ENCODE peak calls at places on chromosomes 3 and 15, in nine cellular contexts. E is transverse colon, C is IMR-90, X is HFFc6, O is AG04450, M is GM12864, V is cardiac fibroblast, B is neural progenitor cell, J is lower leg skin. U is an unnamed sample.
A peak's percentile ranks its signal among the peaks of the same experiment; 100 is the strongest.

GRCh38 chr3:173733029-173733652 is 335.6 kb downstream of the NLGN1 start:
- DNase-seq in B (no peak), X (peak; percentile 64), E (no peak), V (peak; percentile 65), M (no peak), J (no peak), C (peak; percentile 64), O (peak; percentile 4), U (no peak)

GRCh38 chr15:74291101-74292071 is 55.3 kb downstream of the CCDC33 start:
- DNase-seq in J (peak; percentile 54), M (no peak), E (peak; percentile 66), O (peak; percentile 21), C (peak; percentile 68), X (peak; percentile 67), V (peak; percentile 90), B (peak; percentile 97), U (no peak)

GRCh38 chr3:86985427-86985826 is 5.5 kb downstream of the VGLL3 start:
- DNase-seq in E (no peak), C (no peak), X (no peak), B (no peak), V (no peak), J (no peak), M (no peak), O (no peak), U (no peak)

GRCh38 chr3:49535971-49536874 is 18.1 kb upstream of the BSN start:
- DNase-seq in M (no peak), B (no peak), O (no peak), V (no peak), X (no peak), J (no peak), E (no peak), C (peak; percentile 4), U (no peak)

GRCh38 chr15:64950888-64951287 is 38.8 kb downstream of the SPG21 start:
- DNase-seq in V (no peak), C (no peak), O (no peak), M (no peak), B (no peak), E (no peak), X (no peak), J (no peak), U (no peak)

GRCh38 chr3:47475029-47475569 is 642 bp downstream of the SCAP start:
- DNase-seq in M (no peak), C (peak; percentile 32), V (no peak), J (no peak), X (peak; percentile 22), B (peak; percentile 66), E (peak; percentile 14), O (no peak), U (no peak)

GRCh38 chr15:52790166-52790708 is at the start of gene ONECUT1:
- DNase-seq in V (peak; percentile 46), E (peak; percentile 50), X (peak; percentile 0), B (peak; percentile 91), M (no peak), J (no peak), O (no peak), C (peak; percentile 2), U (no peak)

GRCh38 chr3:108472011-108472591 is 38.3 kb downstream of the MYH15 start:
- DNase-seq in X (peak; percentile 91), C (peak; percentile 95), O (peak; percentile 74), E (no peak), V (peak; percentile 64), M (no peak), J (no peak), B (no peak), U (no peak)

DNA sequence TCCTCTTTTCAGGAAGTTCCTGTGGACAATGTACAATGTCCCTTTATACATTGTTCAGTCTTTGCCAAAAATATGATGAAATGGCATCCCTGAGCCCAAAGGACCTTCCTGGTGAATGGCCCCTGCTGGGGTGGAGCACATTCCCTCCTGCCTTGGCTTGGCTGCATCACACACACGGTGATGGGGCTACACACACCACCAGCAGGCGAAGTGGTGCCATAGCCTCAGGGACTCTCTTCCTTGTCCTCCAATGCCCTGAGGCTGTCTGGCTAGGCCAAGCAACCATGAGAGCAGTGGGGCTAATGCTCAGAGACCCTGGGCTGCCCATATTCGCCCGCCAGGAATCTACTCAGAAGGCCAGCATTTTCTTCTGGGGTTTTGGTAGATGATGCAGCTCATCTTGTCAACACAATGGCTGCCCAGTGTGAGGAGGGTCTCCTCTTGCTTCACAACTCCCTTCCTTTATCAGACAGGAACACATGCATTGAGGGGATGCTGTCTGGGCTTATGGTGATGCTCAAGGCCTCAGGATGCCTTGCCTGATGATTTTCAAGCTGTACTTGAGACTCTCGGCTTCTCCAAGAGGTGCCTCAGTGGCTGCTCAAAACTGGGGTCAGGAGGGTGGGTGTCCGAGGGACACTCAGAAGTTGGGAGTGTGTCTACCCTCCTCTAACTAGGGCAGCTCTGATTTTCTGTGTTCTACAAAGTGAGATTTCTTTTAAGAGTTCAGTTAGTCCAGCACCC is 40.9 kb upstream of the EPHB1 start:
- DNase-seq in J (no peak), V (peak; percentile 3), X (no peak), C (no peak), B (no peak), O (no peak), M (no peak), E (no peak), U (peak; percentile 75)
- TF ChIP-seq CTCF in J (no peak), V (no peak), X (no peak), C (no peak), B (peak; percentile 13), O (no peak), M (no peak), E (no peak), U (no peak)

GRCh38 chr3:98584563-98584962 is 8.8 kb downstream of the CPOX start:
- DNase-seq in J (no peak), O (no peak), X (no peak), M (no peak), E (no peak), B (no peak), C (no peak), V (no peak), U (no peak)

GRCh38 chr3:98592345-98592935 is 971 bp downstream of the CPOX start:
- DNase-seq in E (no peak), J (no peak), O (no peak), X (no peak), M (no peak), C (no peak), V (no peak), B (no peak), U (no peak)

GRCh38 chr3:98583766-98584165 is 9.6 kb downstream of the CPOX start:
- DNase-seq in V (no peak), J (no peak), C (no peak), E (no peak), M (no peak), X (no peak), B (no peak), O (no peak), U (no peak)

GRCh38 chr3:98589331-98589870 is 4.0 kb downstream of the CPOX start:
- DNase-seq in J (no peak), V (peak; percentile 50), X (no peak), O (no peak), C (peak; percentile 34), M (no peak), E (no peak), B (no peak), U (no peak)

DNA sequence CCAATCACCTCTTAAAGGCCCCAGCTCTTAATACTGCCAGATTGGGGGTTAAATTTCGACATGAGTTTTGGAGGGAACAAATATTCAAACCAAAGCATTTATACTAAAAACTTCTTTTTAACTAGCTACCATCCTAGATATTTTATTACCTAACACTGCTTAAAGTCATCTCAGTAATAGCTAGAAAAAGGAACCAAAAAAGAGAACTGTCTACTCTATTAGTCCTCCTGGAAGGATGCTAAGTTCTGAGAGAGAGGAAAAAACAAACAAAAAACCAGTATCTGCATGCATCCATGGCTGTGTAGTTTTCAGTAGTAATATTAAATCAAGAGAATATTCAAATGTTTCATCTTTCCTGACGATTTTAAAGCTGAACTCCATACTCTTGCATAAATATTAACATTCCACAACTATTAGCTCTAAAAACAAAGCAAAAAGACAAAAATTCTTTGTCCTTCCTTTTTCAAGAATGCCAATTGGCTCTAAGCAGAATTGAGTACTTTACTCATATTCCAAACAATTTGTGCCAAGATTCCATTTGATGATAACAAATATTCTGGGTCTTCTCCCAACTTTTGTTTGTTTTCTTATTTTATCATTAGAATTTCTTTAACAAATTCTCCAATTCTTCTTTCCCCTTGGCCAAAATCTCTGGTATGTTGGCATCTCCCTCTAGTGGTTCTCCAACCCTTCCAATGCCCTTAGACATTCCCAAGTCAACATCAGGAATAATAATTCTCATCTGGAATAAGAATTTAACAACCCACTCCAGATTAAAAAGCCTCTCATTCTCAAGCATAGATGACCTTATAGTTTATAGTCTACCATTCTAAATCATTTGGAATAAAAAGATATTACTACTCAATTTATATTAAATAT is 5.5 kb downstream of the CPOX start:
- DNase-seq in E (no peak), X (no peak), M (no peak), B (no peak), C (peak; percentile 29), J (no peak), V (peak; percentile 30), O (no peak), U (no peak)
- TF ChIP-seq CTCF in E (no peak), X (peak; percentile 72), M (no peak), B (peak; percentile 37), C (peak; percentile 31), J (no peak), V (peak; percentile 49), O (peak; percentile 46), U (no peak)

GRCh38 chr3:40237159-40237558 is 72.3 kb upstream of the EIF1B start:
- DNase-seq in O (no peak), J (no peak), V (no peak), C (no peak), E (no peak), M (no peak), X (no peak), B (no peak), U (no peak)

GRCh38 chr3:40243056-40243455 is 66.5 kb upstream of the EIF1B start:
- DNase-seq in B (no peak), X (no peak), E (no peak), O (no peak), M (no peak), C (no peak), V (no peak), J (no peak), U (no peak)

GRCh38 chr3:40240921-40241320 is 68.6 kb upstream of the EIF1B start:
- DNase-seq in M (no peak), O (no peak), X (no peak), E (no peak), V (no peak), C (no peak), B (no peak), J (no peak), U (no peak)

GRCh38 chr3:40242638-40243037 is 66.9 kb upstream of the EIF1B start:
- DNase-seq in M (no peak), V (no peak), X (no peak), O (no peak), E (no peak), J (no peak), C (no peak), B (no peak), U (no peak)

GRCh38 chr3:40237892-40238571 is 71.5 kb upstream of the EIF1B start:
- DNase-seq in J (no peak), O (no peak), M (no peak), X (peak; percentile 9), B (peak; percentile 78), C (peak; percentile 2), V (peak; percentile 30), E (no peak), U (no peak)
- TF ChIP-seq CTCF in J (no peak), O (peak; percentile 36), M (no peak), X (peak; percentile 32), B (peak; percentile 54), C (no peak), V (peak; percentile 37), E (no peak), U (peak; percentile 5)

DNA sequence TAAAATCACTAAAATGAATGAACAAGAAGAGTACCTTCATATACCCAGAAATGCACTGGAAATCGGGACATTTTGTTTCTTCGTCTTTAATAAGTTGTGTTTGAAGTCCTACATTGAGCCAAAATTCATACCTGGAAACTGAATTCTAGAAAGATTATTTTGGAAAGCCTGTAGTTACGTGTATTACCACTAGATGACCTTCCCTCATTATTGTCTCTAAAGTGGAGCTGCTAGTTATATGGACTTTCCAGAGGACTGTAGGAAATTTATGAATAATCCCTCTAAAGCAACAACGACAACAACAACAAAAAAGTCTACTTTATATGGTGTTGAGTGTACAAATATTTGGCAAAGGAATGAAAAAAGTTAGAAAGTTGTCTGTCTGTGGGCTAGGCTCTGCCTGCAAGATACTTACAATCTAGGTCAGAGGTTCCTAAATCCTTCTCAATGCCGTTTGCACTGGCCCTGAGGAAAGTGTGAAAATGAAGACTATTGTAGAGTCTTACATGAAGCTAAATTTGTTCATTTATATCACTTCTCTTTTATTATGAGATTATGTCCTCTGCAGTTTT is 234.8 kb upstream of the NR2E3 start:
- DNase-seq in J (no peak), V (peak; percentile 33), C (no peak), B (no peak), M (no peak), X (peak; percentile 28), E (no peak), O (no peak), U (no peak)
- TF ChIP-seq CTCF in J (no peak), V (peak; percentile 66), C (peak; percentile 56), B (peak; percentile 45), M (peak; percentile 50), X (peak; percentile 82), E (peak; percentile 28), O (peak; percentile 61), U (peak; percentile 36)